ENCODE peak calls at places on chromosomes 11 and 22, in nine cellular contexts. D is uterus; F is neural progenitor cell; B is iPS DF 6.9; N is osteoblast; I is DND-41; G is H9; O is CD4-positive, CD25-positive, alpha-beta regulatory T cell; J is adrenal gland. X is an unnamed sample. For H3K4me1, the result is how much of the 10 kb centered on the place peaks cover.

GRCh38 chr11:113723706-113724246 is 17.7 kb upstream of the TMPRSS5 start:
- DNase-seq in D (no peak), F (no peak), B (no peak), N (no peak), I (no peak), G (no peak), O (no peak), J (no peak), X (no peak)

GRCh38 chr22:38203090-38203810 is 1.5 kb downstream of the MAFF start:
- DNase-seq in D (no peak), F (peak), B (no peak), N (peak), I (no peak), G (peak), O (peak), J (peak), X (peak)

GRCh38 chr11:111976614-111977140 is 39.5 kb downstream of the DIXDC1 start:
- DNase-seq in D (peak), F (no peak), B (no peak), N (peak), I (no peak), G (no peak), O (no peak), J (peak), X (peak)

GRCh38 chr22:25368271-25368670 is 148.8 kb downstream of the CRYBB2 start:
- DNase-seq in D (peak), F (no peak), B (no peak), N (peak), I (no peak), G (no peak), O (no peak), J (peak), X (no peak)

GRCh38 chr11:74256370-74257133 is 54.9 kb downstream of the P4HA3 start:
- DNase-seq in D (no peak), F (no peak), B (no peak), N (no peak), I (no peak), G (no peak), O (no peak), J (no peak), X (no peak)

GRCh38 chr11:59616396-59616982 is 915 bp upstream of the OSBP start:
- DNase-seq in D (no peak), F (peak), B (no peak), N (no peak), I (no peak), G (no peak), O (no peak), J (no peak), X (no peak)

GRCh38 chr11:117546431-117547160 is 218.9 kb downstream of the CEP164 start:
- DNase-seq in D (no peak), F (peak), B (no peak), N (peak), I (no peak), G (no peak), O (no peak), J (no peak), X (no peak)

GRCh38 chr11:68347345-68347744 is 35.0 kb downstream of the LRP5 start:
- DNase-seq in D (no peak), F (no peak), B (no peak), N (no peak), I (no peak), G (no peak), O (no peak), J (no peak), X (no peak)

GRCh38 chr11:99154277-99154676 is 133.5 kb downstream of the CNTN5 start:
- DNase-seq in D (no peak), F (no peak), B (no peak), N (no peak), I (no peak), G (no peak), O (no peak), J (no peak), X (no peak)

DNA sequence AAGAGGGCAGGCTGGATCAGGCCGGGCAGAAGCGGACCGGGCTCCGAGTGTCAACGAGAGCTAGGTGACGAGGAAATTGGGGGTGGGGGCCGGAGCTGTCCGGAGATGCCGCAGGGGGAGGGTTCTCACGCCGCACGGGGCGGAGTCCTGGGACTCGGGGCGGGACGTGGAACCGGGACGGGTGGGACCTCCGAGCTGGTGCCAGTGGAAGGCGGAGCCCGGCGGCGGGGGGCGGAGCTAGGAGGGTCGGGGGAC is 207 bp downstream of the FKBP2 start:
- DNase-seq in D (no peak), F (no peak), B (no peak), N (no peak), I (no peak), G (no peak), O (no peak), J (no peak), X (no peak)
- H3K4me1 ChIP-seq in D (under half), F (under half), B (under half), N (under half), I (half or more), G (under half), O (under half), J (under half), X (under half)

DNA sequence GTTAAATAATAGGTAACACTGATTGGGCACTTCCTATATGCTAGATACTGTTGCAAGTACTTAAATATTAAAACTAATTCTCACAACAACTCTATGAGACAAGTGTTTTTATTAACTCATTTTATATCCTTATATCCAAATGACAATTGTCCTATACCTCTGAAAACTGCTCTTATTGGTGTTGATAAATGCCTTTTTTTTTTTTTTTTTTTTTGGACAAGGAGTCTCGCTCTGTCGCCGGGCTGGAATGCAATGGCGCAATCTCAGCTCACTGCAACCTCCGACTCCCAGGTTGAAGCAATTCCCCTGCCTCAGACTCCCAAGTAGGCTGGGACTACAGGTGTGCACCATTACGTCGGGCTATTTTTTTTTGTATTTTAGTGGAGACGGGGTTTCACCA is 41.6 kb downstream of the MRTFA start:
- DNase-seq in D (no peak), F (no peak), B (no peak), N (no peak), I (no peak), G (no peak), O (no peak), J (no peak), X (no peak)
- H3K4me1 ChIP-seq in D (under half), F (under half), B (under half), N (under half), I (under half), G (under half), O (under half), J (under half), X (under half)

GRCh38 chr11:828501-829115 is 889 bp downstream of the CRACR2B start:
- DNase-seq in D (no peak), F (peak), B (no peak), N (no peak), I (no peak), G (no peak), O (no peak), J (no peak), X (no peak)
- H3K4me1 ChIP-seq in D (under half), F (half or more), B (under half), N (under half), I (under half), G (under half), O (half or more), J (half or more), X (under half)

GRCh38 chr11:17218403-17218802 is 10.6 kb upstream of the PIK3C2A start:
- DNase-seq in D (no peak), F (no peak), B (no peak), N (no peak), I (no peak), G (no peak), O (no peak), J (no peak), X (no peak)
- H3K4me1 ChIP-seq in D (under half), F (under half), B (under half), N (under half), I (under half), G (under half), O (under half), J (under half), X (under half)

GRCh38 chr11:83172551-83172950 is 15.6 kb downstream of the PCF11 start:
- DNase-seq in D (no peak), F (no peak), B (no peak), N (no peak), I (no peak), G (no peak), O (no peak), J (no peak), X (no peak)
- H3K4me1 ChIP-seq in D (under half), F (under half), B (under half), N (under half), I (under half), G (under half), O (half or more), J (half or more), X (under half)

GRCh38 chr22:31630331-31631329 is 31.4 kb downstream of the PISD start:
- DNase-seq in D (peak), F (peak), B (no peak), N (peak), I (peak), G (peak), O (peak), J (peak), X (peak)

GRCh38 chr22:31628969-31629723 is 32.9 kb downstream of the PISD start:
- DNase-seq in D (no peak), F (no peak), B (no peak), N (peak), I (no peak), G (peak), O (no peak), J (no peak), X (no peak)

GRCh38 chr22:31631381-31631780 is 30.6 kb downstream of the PISD start:
- DNase-seq in D (no peak), F (no peak), B (no peak), N (peak), I (no peak), G (no peak), O (no peak), J (no peak), X (no peak)

GRCh38 chr22:31628362-31628761 is 33.7 kb downstream of the PISD start:
- DNase-seq in D (no peak), F (no peak), B (no peak), N (no peak), I (no peak), G (no peak), O (no peak), J (no peak), X (no peak)

DNA sequence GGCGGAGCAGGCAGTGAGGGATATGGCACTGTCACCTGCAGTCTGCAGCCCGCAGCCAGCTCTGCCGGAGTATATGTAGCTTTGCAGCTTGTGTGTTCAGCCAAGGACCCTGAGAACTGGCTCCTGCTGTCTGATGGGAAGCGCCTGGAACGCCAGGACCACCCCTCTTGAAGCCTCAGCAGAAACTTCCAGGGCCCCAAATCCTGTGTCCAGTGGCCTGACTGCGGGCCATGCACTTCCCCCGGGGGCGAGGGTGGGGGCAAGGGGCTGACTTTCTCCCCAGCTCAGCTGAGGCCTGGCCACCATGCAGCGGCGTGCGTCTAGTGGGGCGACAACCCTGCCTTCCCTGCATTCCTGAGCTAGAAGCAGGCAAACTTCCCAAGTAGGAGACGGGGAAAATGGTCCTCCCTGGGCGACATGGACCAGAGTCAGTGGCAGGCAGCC is 32.3 kb downstream of the PISD start:
- DNase-seq in D (no peak), F (no peak), B (no peak), N (no peak), I (no peak), G (no peak), O (no peak), J (no peak), X (no peak)
- H3K4me1 ChIP-seq in D (under half), F (under half), B (under half), N (under half), I (under half), G (under half), O (under half), J (half or more), X (half or more)

GRCh38 chr11:96241351-96241841 is 101.6 kb downstream of the MAML2 start:
- DNase-seq in D (no peak), F (no peak), B (no peak), N (peak), I (no peak), G (no peak), O (no peak), J (no peak), X (no peak)

GRCh38 chr11:96235725-96236124 is 107.3 kb downstream of the MAML2 start:
- DNase-seq in D (no peak), F (no peak), B (no peak), N (no peak), I (no peak), G (no peak), O (no peak), J (no peak), X (no peak)

GRCh38 chr11:96238563-96239166 is 104.3 kb downstream of the MAML2 start:
- DNase-seq in D (no peak), F (no peak), B (no peak), N (no peak), I (no peak), G (no peak), O (no peak), J (no peak), X (no peak)

GRCh38 chr11:96234866-96235441 is 108.0 kb downstream of the MAML2 start:
- DNase-seq in D (no peak), F (no peak), B (no peak), N (peak), I (no peak), G (no peak), O (no peak), J (no peak), X (no peak)

GRCh38 chr11:96237759-96238158 is 105.2 kb downstream of the MAML2 start:
- DNase-seq in D (no peak), F (peak), B (no peak), N (no peak), I (no peak), G (no peak), O (no peak), J (no peak), X (no peak)
- H3K4me1 ChIP-seq in D (under half), F (under half), B (under half), N (under half), I (under half), G (under half), O (under half), J (under half), X (under half)